ENCODE peak calls at places on chromosomes 3 and 15, in seven cellular contexts. One of them, this sample, is unnamed.
A peak's percentile ranks its signal among the peaks of the same experiment; 100 is the strongest.

GRCh38 chr3:50573566-50574279 is 4.4 kb downstream of the HEMK1 start:
- DNase-seq in erythroblast: peak; percentile 18
- DNase-seq in HT1080: no peak
- DNase-seq in endothelial cell of umbilical vein: no peak
- DNase-seq in LHCN-M2: no peak
- DNase-seq in choroid plexus epithelial cell: no peak
- DNase-seq in ACHN: no peak
- DNase-seq in this sample: no peak

GRCh38 chr15:49135342-49135857 is 20.0 kb downstream of the COPS2 start:
- DNase-seq in endothelial cell of umbilical vein: no peak
- DNase-seq in LHCN-M2: no peak
- DNase-seq in choroid plexus epithelial cell: peak; percentile 24
- DNase-seq in ACHN: peak; percentile 45
- DNase-seq in HT1080: no peak
- DNase-seq in erythroblast: no peak
- DNase-seq in this sample: no peak

GRCh38 chr15:66901336-66902100 is 163.9 kb upstream of the SMAD3 start:
- DNase-seq in choroid plexus epithelial cell: peak; percentile 54
- DNase-seq in LHCN-M2: peak; percentile 41
- DNase-seq in erythroblast: no peak
- DNase-seq in ACHN: peak; percentile 19
- DNase-seq in endothelial cell of umbilical vein: peak; percentile 20
- DNase-seq in HT1080: peak; percentile 56
- DNase-seq in this sample: peak; percentile 8

GRCh38 chr3:126342991-126343661 is 14.1 kb downstream of the KLF15 start:
- DNase-seq in endothelial cell of umbilical vein: no peak
- DNase-seq in choroid plexus epithelial cell: peak; percentile 33
- DNase-seq in erythroblast: peak; percentile 8
- DNase-seq in ACHN: no peak
- DNase-seq in LHCN-M2: no peak
- DNase-seq in HT1080: peak; percentile 29
- DNase-seq in this sample: no peak

GRCh38 chr3:71265365-71265935 is 318.1 kb downstream of the FOXP1 start:
- DNase-seq in LHCN-M2: no peak
- DNase-seq in choroid plexus epithelial cell: no peak
- DNase-seq in HT1080: no peak
- DNase-seq in endothelial cell of umbilical vein: no peak
- DNase-seq in erythroblast: peak; percentile 27
- DNase-seq in ACHN: no peak
- DNase-seq in this sample: peak; percentile 1

GRCh38 chr3:141646760-141647561 is 91.1 kb upstream of the RNF7 start:
- DNase-seq in HT1080: peak; percentile 85
- DNase-seq in LHCN-M2: peak; percentile 75
- DNase-seq in choroid plexus epithelial cell: peak; percentile 86
- DNase-seq in endothelial cell of umbilical vein: peak; percentile 58
- DNase-seq in ACHN: peak; percentile 56
- DNase-seq in erythroblast: peak; percentile 26
- DNase-seq in this sample: peak; percentile 95

GRCh38 chr15:83209333-83209732 is 1.7 kb upstream of the HDGFL3 start:
- DNase-seq in ACHN: no peak
- DNase-seq in endothelial cell of umbilical vein: no peak
- DNase-seq in HT1080: no peak
- DNase-seq in erythroblast: no peak
- DNase-seq in LHCN-M2: no peak
- DNase-seq in choroid plexus epithelial cell: no peak
- DNase-seq in this sample: peak; percentile 24

GRCh38 chr3:168459229-168459784 is 363.6 kb upstream of the GOLIM4 start:
- DNase-seq in erythroblast: no peak
- DNase-seq in LHCN-M2: no peak
- DNase-seq in ACHN: no peak
- DNase-seq in choroid plexus epithelial cell: no peak
- DNase-seq in endothelial cell of umbilical vein: no peak
- DNase-seq in HT1080: no peak
- DNase-seq in this sample: no peak

GRCh38 chr3:94137377-94137776 is 74.5 kb downstream of the NSUN3 start:
- DNase-seq in LHCN-M2: peak; percentile 35
- DNase-seq in choroid plexus epithelial cell: peak; percentile 20
- DNase-seq in ACHN: peak; percentile 56
- DNase-seq in endothelial cell of umbilical vein: no peak
- DNase-seq in erythroblast: no peak
- DNase-seq in HT1080: no peak
- DNase-seq in this sample: no peak

GRCh38 chr3:114878119-114878839 is 268.8 kb downstream of the ZBTB20 start:
- DNase-seq in HT1080: peak; percentile 92
- DNase-seq in erythroblast: no peak
- DNase-seq in ACHN: peak; percentile 37
- DNase-seq in choroid plexus epithelial cell: peak; percentile 50
- DNase-seq in endothelial cell of umbilical vein: no peak
- DNase-seq in LHCN-M2: peak; percentile 79
- DNase-seq in this sample: no peak

GRCh38 chr15:30882861-30883433 is 20.8 kb upstream of the FAN1 start:
- DNase-seq in erythroblast: no peak
- DNase-seq in HT1080: peak; percentile 41
- DNase-seq in endothelial cell of umbilical vein: no peak
- DNase-seq in LHCN-M2: no peak
- DNase-seq in choroid plexus epithelial cell: peak; percentile 5
- DNase-seq in ACHN: no peak
- DNase-seq in this sample: no peak

GRCh38 chr15:73897441-73898261 is 24.3 kb downstream of the TBC1D21 start:
- DNase-seq in endothelial cell of umbilical vein: peak; percentile 65
- DNase-seq in HT1080: peak; percentile 91
- DNase-seq in erythroblast: peak; percentile 51
- DNase-seq in LHCN-M2: peak; percentile 96
- DNase-seq in ACHN: peak; percentile 84
- DNase-seq in choroid plexus epithelial cell: peak; percentile 88
- DNase-seq in this sample: peak; percentile 41

GRCh38 chr3:8969246-8969645 is 6.0 kb upstream of the RAD18 start:
- DNase-seq in endothelial cell of umbilical vein: no peak
- DNase-seq in choroid plexus epithelial cell: no peak
- DNase-seq in erythroblast: no peak
- DNase-seq in LHCN-M2: no peak
- DNase-seq in ACHN: no peak
- DNase-seq in HT1080: no peak
- DNase-seq in this sample: no peak

GRCh38 chr15:101107625-101108457 is 144.0 kb downstream of the CHSY1 start:
- DNase-seq in choroid plexus epithelial cell: no peak
- DNase-seq in LHCN-M2: no peak
- DNase-seq in ACHN: no peak
- DNase-seq in endothelial cell of umbilical vein: no peak
- DNase-seq in erythroblast: peak; percentile 55
- DNase-seq in HT1080: no peak
- DNase-seq in this sample: peak; percentile 55

GRCh38 chr3:36823806-36824205 is 59.5 kb upstream of the DCLK3 start:
- DNase-seq in erythroblast: no peak
- DNase-seq in LHCN-M2: no peak
- DNase-seq in endothelial cell of umbilical vein: no peak
- DNase-seq in ACHN: no peak
- DNase-seq in HT1080: no peak
- DNase-seq in choroid plexus epithelial cell: no peak
- DNase-seq in this sample: no peak

GRCh38 chr3:165339753-165340152 is 143.6 kb upstream of the SLITRK3 start:
- DNase-seq in endothelial cell of umbilical vein: no peak
- DNase-seq in HT1080: no peak
- DNase-seq in ACHN: peak; percentile 40
- DNase-seq in erythroblast: no peak
- DNase-seq in choroid plexus epithelial cell: peak; percentile 2
- DNase-seq in LHCN-M2: no peak
- DNase-seq in this sample: peak; percentile 12

GRCh38 chr15:94855018-94855408 is 623.7 kb downstream of the MCTP2 start:
- DNase-seq in ACHN: no peak
- DNase-seq in endothelial cell of umbilical vein: no peak
- DNase-seq in erythroblast: no peak
- DNase-seq in choroid plexus epithelial cell: no peak
- DNase-seq in HT1080: no peak
- DNase-seq in LHCN-M2: no peak
- DNase-seq in this sample: no peak

GRCh38 chr3:31295150-31295765 is 237.5 kb upstream of the STT3B start:
- DNase-seq in LHCN-M2: no peak
- DNase-seq in ACHN: no peak
- DNase-seq in erythroblast: no peak
- DNase-seq in endothelial cell of umbilical vein: no peak
- DNase-seq in choroid plexus epithelial cell: no peak
- DNase-seq in HT1080: no peak
- DNase-seq in this sample: no peak

GRCh38 chr15:75982468-75982867 is 29.8 kb downstream of the NRG4 start:
- DNase-seq in erythroblast: no peak
- DNase-seq in ACHN: no peak
- DNase-seq in endothelial cell of umbilical vein: no peak
- DNase-seq in HT1080: no peak
- DNase-seq in LHCN-M2: no peak
- DNase-seq in choroid plexus epithelial cell: no peak
- DNase-seq in this sample: peak; percentile 13

GRCh38 chr3:113136071-113136470 is 75.3 kb upstream of the BOC start:
- DNase-seq in LHCN-M2: peak; percentile 27
- DNase-seq in choroid plexus epithelial cell: peak; percentile 55
- DNase-seq in erythroblast: peak; percentile 13
- DNase-seq in HT1080: peak; percentile 41
- DNase-seq in endothelial cell of umbilical vein: peak; percentile 20
- DNase-seq in ACHN: peak; percentile 25
- DNase-seq in this sample: peak; percentile 27

GRCh38 chr15:79653533-79653932 is 221.4 kb downstream of the MINAR1 start:
- DNase-seq in HT1080: no peak
- DNase-seq in LHCN-M2: no peak
- DNase-seq in ACHN: no peak
- DNase-seq in erythroblast: no peak
- DNase-seq in choroid plexus epithelial cell: peak; percentile 25
- DNase-seq in endothelial cell of umbilical vein: no peak
- DNase-seq in this sample: no peak

GRCh38 chr3:114632757-114633424 is 339.1 kb downstream of the TIGIT start:
- DNase-seq in HT1080: no peak
- DNase-seq in endothelial cell of umbilical vein: no peak
- DNase-seq in ACHN: no peak
- DNase-seq in LHCN-M2: no peak
- DNase-seq in erythroblast: no peak
- DNase-seq in choroid plexus epithelial cell: no peak
- DNase-seq in this sample: no peak

GRCh38 chr3:101825904-101826445 is 23.3 kb upstream of the NFKBIZ start:
- DNase-seq in erythroblast: no peak
- DNase-seq in choroid plexus epithelial cell: peak; percentile 36
- DNase-seq in HT1080: no peak
- DNase-seq in ACHN: no peak
- DNase-seq in endothelial cell of umbilical vein: peak; percentile 27
- DNase-seq in LHCN-M2: peak; percentile 36
- DNase-seq in this sample: no peak

GRCh38 chr15:72284781-72285180 is 12.4 kb upstream of the PARP6 start:
- DNase-seq in HT1080: peak; percentile 71
- DNase-seq in choroid plexus epithelial cell: no peak
- DNase-seq in ACHN: no peak
- DNase-seq in LHCN-M2: peak; percentile 21
- DNase-seq in endothelial cell of umbilical vein: no peak
- DNase-seq in erythroblast: no peak
- DNase-seq in this sample: no peak

GRCh38 chr3:40207796-40208195 is 101.7 kb upstream of the EIF1B start:
- DNase-seq in LHCN-M2: peak; percentile 24
- DNase-seq in HT1080: no peak
- DNase-seq in endothelial cell of umbilical vein: no peak
- DNase-seq in choroid plexus epithelial cell: peak; percentile 30
- DNase-seq in ACHN: no peak
- DNase-seq in erythroblast: no peak
- DNase-seq in this sample: no peak

GRCh38 chr15:58771621-58772235 is 626 bp downstream of the MINDY2 start:
- DNase-seq in ACHN: peak; percentile 33
- DNase-seq in choroid plexus epithelial cell: no peak
- DNase-seq in erythroblast: peak; percentile 42
- DNase-seq in endothelial cell of umbilical vein: no peak
- DNase-seq in LHCN-M2: peak; percentile 13
- DNase-seq in HT1080: peak; percentile 16
- DNase-seq in this sample: peak; percentile 54

GRCh38 chr3:8301977-8302589 is 199.5 kb upstream of the LMCD1 start:
- DNase-seq in choroid plexus epithelial cell: peak; percentile 83
- DNase-seq in endothelial cell of umbilical vein: peak; percentile 34
- DNase-seq in LHCN-M2: peak; percentile 59
- DNase-seq in ACHN: peak; percentile 51
- DNase-seq in HT1080: peak; percentile 60
- DNase-seq in erythroblast: peak; percentile 12
- DNase-seq in this sample: peak; percentile 94

GRCh38 chr3:47664519-47664918 is 85.9 kb upstream of the CSPG5 start:
- DNase-seq in erythroblast: peak; percentile 41
- DNase-seq in HT1080: peak; percentile 18
- DNase-seq in LHCN-M2: peak; percentile 51
- DNase-seq in choroid plexus epithelial cell: peak; percentile 16
- DNase-seq in endothelial cell of umbilical vein: no peak
- DNase-seq in ACHN: peak; percentile 40
- DNase-seq in this sample: peak; percentile 37

GRCh38 chr15:94412979-94413741 is 181.8 kb downstream of the MCTP2 start:
- DNase-seq in endothelial cell of umbilical vein: peak; percentile 47
- DNase-seq in ACHN: peak; percentile 35
- DNase-seq in choroid plexus epithelial cell: peak; percentile 59
- DNase-seq in LHCN-M2: no peak
- DNase-seq in HT1080: no peak
- DNase-seq in erythroblast: peak; percentile 20
- DNase-seq in this sample: peak; percentile 57

GRCh38 chr3:140170612-140171011 is 235.6 kb downstream of the CLSTN2 start:
- DNase-seq in erythroblast: no peak
- DNase-seq in LHCN-M2: peak; percentile 15
- DNase-seq in HT1080: no peak
- DNase-seq in endothelial cell of umbilical vein: no peak
- DNase-seq in choroid plexus epithelial cell: no peak
- DNase-seq in ACHN: no peak
- DNase-seq in this sample: no peak

GRCh38 chr3:119594066-119594465 is 3.6 kb upstream of the PLA1A start:
- DNase-seq in choroid plexus epithelial cell: no peak
- DNase-seq in erythroblast: no peak
- DNase-seq in endothelial cell of umbilical vein: no peak
- DNase-seq in LHCN-M2: no peak
- DNase-seq in HT1080: no peak
- DNase-seq in ACHN: no peak
- DNase-seq in this sample: no peak

GRCh38 chr15:26872206-26872605 is 5.3 kb downstream of the GABRA5 start:
- DNase-seq in choroid plexus epithelial cell: no peak
- DNase-seq in erythroblast: no peak
- DNase-seq in HT1080: no peak
- DNase-seq in LHCN-M2: no peak
- DNase-seq in ACHN: no peak
- DNase-seq in endothelial cell of umbilical vein: no peak
- DNase-seq in this sample: no peak

GRCh38 chr3:114454592-114455251 is 160.9 kb downstream of the TIGIT start:
- DNase-seq in erythroblast: no peak
- DNase-seq in LHCN-M2: peak; percentile 38
- DNase-seq in HT1080: no peak
- DNase-seq in endothelial cell of umbilical vein: peak; percentile 61
- DNase-seq in choroid plexus epithelial cell: no peak
- DNase-seq in ACHN: peak; percentile 19
- DNase-seq in this sample: peak; percentile 35

GRCh38 chr15:53918180-53919079 is 59.8 kb upstream of the UNC13C start:
- DNase-seq in erythroblast: no peak
- DNase-seq in LHCN-M2: no peak
- DNase-seq in HT1080: no peak
- DNase-seq in choroid plexus epithelial cell: no peak
- DNase-seq in endothelial cell of umbilical vein: no peak
- DNase-seq in ACHN: no peak
- DNase-seq in this sample: peak; percentile 28

GRCh38 chr15:69663441-69663840 is 210.8 kb downstream of the RPLP1 start:
- DNase-seq in choroid plexus epithelial cell: no peak
- DNase-seq in HT1080: no peak
- DNase-seq in endothelial cell of umbilical vein: no peak
- DNase-seq in ACHN: no peak
- DNase-seq in LHCN-M2: no peak
- DNase-seq in erythroblast: no peak
- DNase-seq in this sample: no peak

GRCh38 chr3:142586803-142587406 is 8.4 kb upstream of the ATR start:
- DNase-seq in ACHN: peak; percentile 79
- DNase-seq in HT1080: peak; percentile 86
- DNase-seq in LHCN-M2: peak; percentile 77
- DNase-seq in erythroblast: peak; percentile 66
- DNase-seq in choroid plexus epithelial cell: peak; percentile 85
- DNase-seq in endothelial cell of umbilical vein: peak; percentile 79
- DNase-seq in this sample: peak; percentile 85

This sample was measured in OCI-M1.